ENCODE peak calls at places on chromosomes 13 and 19, in six cellular contexts. R is fibroblast of pulmonary artery; L is naive thymus-derived CD8-positive, alpha-beta T cell; H is HFFc6; U is AG08396; Z is T-helper 2 cell. O is an unnamed sample.
A peak's percentile ranks its signal among the peaks of the same experiment; 100 is the strongest.

GRCh38 chr13:30743319-30744055 is 8.1 kb downstream of the ALOX5AP start:
- DNase-seq in R (peak; percentile 98), L (no peak), H (peak; percentile 97), U (peak; percentile 86), Z (no peak), O (peak; percentile 81)

GRCh38 chr13:25687622-25688225 is 315.9 kb downstream of the ATP8A2 start:
- DNase-seq in R (peak; percentile 1), L (no peak), H (no peak), U (no peak), Z (no peak), O (no peak)

GRCh38 chr19:44752816-44753618 is 4.5 kb downstream of the BCL3 start:
- DNase-seq in R (peak; percentile 99), L (peak; percentile 94), H (peak; percentile 86), U (peak; percentile 90), Z (peak; percentile 90), O (peak; percentile 92)

GRCh38 chr13:112619730-112620639 is 32.0 kb upstream of the TUBGCP3 start:
- DNase-seq in R (peak; percentile 24), L (no peak), H (no peak), U (no peak), Z (no peak), O (no peak)

GRCh38 chr19:46574533-46574932 is 26.6 kb upstream of the CALM3 start:
- DNase-seq in R (no peak), L (peak; percentile 51), H (no peak), U (no peak), Z (peak; percentile 44), O (no peak)

GRCh38 chr19:52343548-52343947 is 7.5 kb downstream of the ZNF610 start:
- DNase-seq in R (peak; percentile 38), L (peak; percentile 45), H (no peak), U (peak; percentile 20), Z (peak; percentile 18), O (peak; percentile 41)

GRCh38 chr19:29687897-29688728 is 22.9 kb downstream of the PLEKHF1 start:
- DNase-seq in R (peak; percentile 74), L (no peak), H (peak; percentile 64), U (no peak), Z (no peak), O (no peak)

GRCh38 chr19:18526316-18526715 is 4.4 kb upstream of the ELL start:
- DNase-seq in R (no peak), L (no peak), H (no peak), U (no peak), Z (no peak), O (no peak)

GRCh38 chr19:49339364-49340068 is 4.3 kb downstream of the CD37 start:
- DNase-seq in R (peak; percentile 85), L (no peak), H (no peak), U (peak; percentile 95), Z (no peak), O (no peak)

GRCh38 chr13:85853901-85854663 is 54.9 kb upstream of the SLITRK6 start:
- DNase-seq in R (no peak), L (no peak), H (no peak), U (no peak), Z (no peak), O (no peak)

GRCh38 chr19:31180907-31181306 is 168.3 kb downstream of the TSHZ3 start:
- DNase-seq in R (no peak), L (no peak), H (no peak), U (no peak), Z (no peak), O (no peak)

GRCh38 chr19:917323-918151 is at the start of gene KISS1R:
- DNase-seq in R (no peak), L (peak; percentile 50), H (no peak), U (peak; percentile 59), Z (no peak), O (no peak)

GRCh38 chr19:14505488-14506239 is 9.7 kb upstream of the GIPC1 start:
- DNase-seq in R (peak; percentile 56), L (peak; percentile 81), H (peak; percentile 99), U (no peak), Z (peak; percentile 61), O (peak; percentile 87)

GRCh38 chr19:48501446-48501960 is 10.1 kb downstream of the LMTK3 start:
- DNase-seq in R (no peak), L (peak; percentile 53), H (no peak), U (no peak), Z (no peak), O (no peak)